ENCODE peak calls at places on chromosomes 11 and 22, in nine cellular contexts. V is CD8-positive, alpha-beta T cell; P is keratinocyte; H is thoracic aorta; F is AG04450; J is neural progenitor cell; K is GM23338; I is mammary epithelial cell; M is heart right ventricle. Q is an unnamed sample.

GRCh38 chr11:61860054-61860903 is 31.1 kb downstream of the FADS3 start:
- DNase-seq in V (no peak), H (no peak), I (no peak), K (no peak), F (no peak), M (peak), P (peak), J (no peak), Q (no peak)

GRCh38 chr11:103397369-103397768 is 288.1 kb downstream of the DYNC2H1 start:
- DNase-seq in H (no peak), I (no peak), K (no peak), P (no peak), J (no peak), F (peak), V (no peak), M (no peak), Q (peak)

GRCh38 chr11:82682003-82682751 is 51.5 kb downstream of the FAM181B start:
- DNase-seq in P (peak), K (peak), V (no peak), M (no peak), F (peak), J (peak), I (peak), H (no peak), Q (peak)

GRCh38 chr11:74090701-74091100 is 80.1 kb downstream of the C2CD3 start:
- DNase-seq in I (no peak), H (no peak), F (no peak), V (no peak), P (no peak), J (peak), M (no peak), K (no peak), Q (no peak)

GRCh38 chr11:2803186-2804057 is 82.2 kb downstream of the CDKN1C start:
- DNase-seq in I (peak), M (peak), V (no peak), F (no peak), K (no peak), P (peak), H (no peak), J (no peak), Q (no peak)

GRCh38 chr22:35630387-35630793 is 13.3 kb upstream of the MB start:
- DNase-seq in H (no peak), J (peak), V (no peak), P (peak), K (peak), F (peak), I (peak), M (no peak), Q (peak)

GRCh38 chr11:102599642-102600261 is 25.4 kb downstream of the MMP20 start:
- DNase-seq in M (no peak), V (no peak), J (no peak), P (peak), I (peak), F (peak), H (no peak), K (no peak), Q (peak)

GRCh38 chr22:49966716-49967332 is 6.3 kb downstream of the PIM3 start:
- DNase-seq in J (peak), V (peak), H (peak), I (no peak), F (no peak), K (no peak), M (peak), P (no peak), Q (peak)

GRCh38 chr11:21785351-21785750 is 407.5 kb upstream of the ANO5 start:
- DNase-seq in F (no peak), K (no peak), V (no peak), J (no peak), M (no peak), H (no peak), I (no peak), P (no peak), Q (no peak)

GRCh38 chr11:44950036-44950624 is 553 bp downstream of the TP53I11 start:
- DNase-seq in I (no peak), F (no peak), J (peak), V (peak), K (no peak), P (no peak), M (peak), H (no peak), Q (no peak)

GRCh38 chr11:46238078-46238966 is 39.1 kb upstream of the CREB3L1 start:
- DNase-seq in V (peak), K (peak), M (peak), P (no peak), F (no peak), I (peak), H (no peak), J (peak), Q (peak)

GRCh38 chr11:79244805-79245197 is 196.0 kb downstream of the TENM4 start:
- DNase-seq in H (no peak), K (no peak), P (no peak), J (no peak), F (no peak), I (no peak), V (no peak), M (no peak), Q (no peak)

GRCh38 chr11:118009821-118010737 is 23.9 kb downstream of the IL10RA start:
- DNase-seq in F (no peak), K (no peak), P (no peak), M (no peak), H (no peak), J (no peak), I (no peak), V (no peak), Q (no peak)

GRCh38 chr11:8790964-8791363 is 108.4 kb downstream of the RPL27A start:
- DNase-seq in H (no peak), K (no peak), F (no peak), V (no peak), M (no peak), I (no peak), J (no peak), P (no peak), Q (no peak)

GRCh38 chr22:33781396-33781795 is 138.9 kb downstream of the LARGE1 start:
- DNase-seq in K (no peak), F (peak), V (no peak), H (no peak), P (no peak), M (no peak), I (no peak), J (no peak), Q (peak)

GRCh38 chr11:69848196-69848595 is 29.0 kb upstream of the FGF3 start:
- DNase-seq in I (peak), F (no peak), J (no peak), K (no peak), V (no peak), H (no peak), M (no peak), P (peak), Q (no peak)

GRCh38 chr22:40107244-40107643 is 70.5 kb upstream of the TNRC6B start:
- DNase-seq in H (no peak), M (no peak), K (no peak), F (no peak), V (no peak), P (no peak), J (no peak), I (no peak), Q (no peak)

GRCh38 chr22:48475661-48476345 is 1351.9 kb downstream of the BRD1 start:
- DNase-seq in F (no peak), P (no peak), M (no peak), V (no peak), I (no peak), H (no peak), J (no peak), K (no peak), Q (no peak)

GRCh38 chr22:29208879-29209623 is 3.4 kb downstream of the EMID1 start:
- DNase-seq in M (no peak), J (no peak), I (no peak), P (no peak), F (no peak), K (no peak), V (no peak), H (no peak), Q (no peak)

GRCh38 chr11:468036-468435 is 18.0 kb downstream of the PTDSS2 start:
- DNase-seq in J (no peak), F (no peak), K (no peak), H (no peak), P (no peak), I (no peak), V (no peak), M (no peak), Q (no peak)

GRCh38 chr22:25154686-25154999 is 45.0 kb upstream of the CRYBB3 start:
- DNase-seq in I (no peak), V (no peak), M (no peak), F (no peak), P (no peak), K (no peak), H (no peak), J (no peak), Q (no peak)

GRCh38 chr11:78476066-78476465 is 58.4 kb upstream of the GAB2 start:
- DNase-seq in H (no peak), V (no peak), M (no peak), F (no peak), K (no peak), I (peak), J (no peak), P (no peak), Q (no peak)

GRCh38 chr11:116796548-116796947 is 4.9 kb upstream of the APOA5 start:
- DNase-seq in K (no peak), M (no peak), F (no peak), V (no peak), H (no peak), I (no peak), P (no peak), J (no peak), Q (no peak)

GRCh38 chr22:25655536-25655935 is 86.5 kb upstream of the MYO18B start:
- DNase-seq in I (no peak), H (no peak), P (no peak), J (no peak), V (no peak), M (no peak), F (no peak), K (no peak), Q (no peak)

GRCh38 chr22:40040927-40041326 is 46.2 kb downstream of the FAM83F start:
- DNase-seq in P (no peak), K (no peak), J (no peak), M (peak), H (no peak), I (peak), V (no peak), F (no peak), Q (peak)

GRCh38 chr11:44793350-44794090 is 66.8 kb downstream of the TSPAN18 start:
- DNase-seq in H (no peak), F (no peak), J (peak), K (peak), I (no peak), V (no peak), M (no peak), P (no peak), Q (no peak)

GRCh38 chr11:31974737-31975136 is 116.1 kb upstream of the RCN1 start:
- DNase-seq in H (no peak), P (peak), F (no peak), M (no peak), J (no peak), V (no peak), I (peak), K (no peak), Q (peak)

GRCh38 chr11:31487848-31488247 is 21.6 kb downstream of the IMMP1L start:
- DNase-seq in V (no peak), K (peak), H (no peak), P (peak), J (peak), I (peak), F (peak), M (no peak), Q (peak)

GRCh38 chr11:88529426-88529825 is 191.9 kb upstream of the CTSC start:
- DNase-seq in I (no peak), F (no peak), K (no peak), P (no peak), M (no peak), V (no peak), H (no peak), J (no peak), Q (no peak)

GRCh38 chr22:44505796-44506354 is 7.8 kb upstream of the RTL6 start:
- DNase-seq in I (no peak), K (no peak), F (no peak), J (no peak), V (peak), H (no peak), M (no peak), P (no peak), Q (peak)

GRCh38 chr22:24423519-24424000 is 3.8 kb upstream of the ADORA2A start:
- DNase-seq in H (no peak), K (peak), V (peak), J (peak), I (no peak), P (no peak), M (peak), F (no peak), Q (no peak)

GRCh38 chr22:19621372-19622060 is 92.8 kb upstream of the SEPTIN5 start:
- DNase-seq in F (no peak), P (no peak), M (no peak), I (no peak), K (peak), J (peak), V (no peak), H (no peak), Q (no peak)

GRCh38 chr11:130672911-130673310 is 224.5 kb downstream of the ADAMTS15 start:
- DNase-seq in I (peak), F (no peak), M (no peak), V (no peak), H (no peak), P (no peak), J (no peak), K (no peak), Q (no peak)

GRCh38 chr11:127651175-127651887 is 650.8 kb upstream of the KIRREL3 start:
- DNase-seq in I (peak), P (no peak), J (no peak), V (no peak), M (no peak), F (peak), H (no peak), K (no peak), Q (peak)

GRCh38 chr11:34427171-34427805 is 11.4 kb upstream of the CAT start:
- DNase-seq in P (no peak), H (no peak), V (no peak), F (peak), M (no peak), K (no peak), I (peak), J (no peak), Q (peak)

GRCh38 chr22:23401111-23401909 is 178.8 kb downstream of the IGLL1 start:
- DNase-seq in F (peak), P (peak), V (no peak), H (no peak), K (no peak), I (peak), M (no peak), J (no peak), Q (peak)

GRCh38 chr11:72394456-72394855 is 39.9 kb downstream of the CLPB start:
- DNase-seq in P (no peak), F (no peak), M (no peak), V (no peak), K (no peak), J (no peak), I (no peak), H (no peak), Q (no peak)

GRCh38 chr22:45911601-45912271 is 65.2 kb downstream of the WNT7B start:
- DNase-seq in H (no peak), I (peak), F (no peak), M (peak), K (no peak), J (no peak), P (peak), V (no peak), Q (peak)

GRCh38 chr11:114154271-114155047 is 94.9 kb downstream of the ZBTB16 start:
- DNase-seq in P (no peak), V (no peak), M (no peak), I (peak), K (no peak), H (no peak), F (no peak), J (no peak), Q (peak)
- H3K4me3 ChIP-seq in P (no peak), V (no peak), M (no peak), I (no peak), K (no peak), H (no peak), F (no peak), J (no peak), Q (no peak)

GRCh38 chr11:133830931-133831907 is 14.1 kb downstream of the SPATA19 start:
- DNase-seq in F (no peak), I (no peak), J (peak), H (no peak), P (no peak), V (peak), M (no peak), K (peak), Q (no peak)
- TF ChIP-seq CTCF in F (no peak), I (peak), J (peak), H (no peak), P (no peak), V (no peak), M (peak), K (peak), Q (no peak)

GRCh38 chr22:22171357-22172218 is 73.0 kb upstream of the VPREB1 start:
- DNase-seq in M (no peak), V (no peak), I (peak), J (peak), H (no peak), F (no peak), K (peak), P (no peak), Q (peak)

GRCh38 chr22:22168941-22169867 is 75.4 kb upstream of the VPREB1 start:
- DNase-seq in K (no peak), H (no peak), I (no peak), V (no peak), F (no peak), J (no peak), M (no peak), P (no peak), Q (no peak)

GRCh38 chr22:22167791-22168189 is 76.8 kb upstream of the VPREB1 start:
- DNase-seq in I (no peak), H (no peak), V (no peak), J (no peak), F (no peak), K (no peak), P (no peak), M (no peak), Q (no peak)

GRCh38 chr22:22168190-22168940 is 76.2 kb upstream of the VPREB1 start:
- DNase-seq in P (peak), V (no peak), I (peak), F (peak), H (no peak), M (no peak), J (peak), K (peak), Q (peak)

DNA sequence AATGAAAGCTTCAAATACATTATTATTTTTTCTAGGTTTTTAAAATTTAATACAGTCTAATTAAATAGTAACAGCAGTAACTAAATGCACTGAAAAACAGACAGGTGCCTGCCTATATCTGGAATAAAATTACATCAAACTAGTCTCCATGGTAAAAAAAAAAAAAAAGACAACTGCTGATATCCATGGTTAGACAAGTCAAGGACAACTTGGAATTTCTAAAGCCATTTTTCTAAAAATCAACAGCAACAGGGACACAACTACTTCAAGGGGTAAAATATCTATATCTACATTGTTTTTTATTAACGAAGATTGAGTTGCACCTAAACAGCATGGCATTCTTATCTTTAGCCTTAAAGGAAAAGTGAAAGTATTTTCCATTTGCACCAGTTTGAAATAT is 74.7 kb upstream of the VPREB1 start:
- DNase-seq in P (no peak), H (no peak), M (no peak), F (no peak), I (no peak), V (no peak), J (no peak), K (no peak), Q (no peak)
- H3K4me3 ChIP-seq in P (no peak), H (no peak), M (no peak), F (no peak), I (no peak), V (no peak), J (no peak), K (no peak), Q (no peak)

GRCh38 chr11:47848636-47849155 is 546 bp upstream of the NUP160 start:
- DNase-seq in I (no peak), P (no peak), H (no peak), F (no peak), K (no peak), V (no peak), M (no peak), J (no peak), Q (no peak)
- TF ChIP-seq CTCF in I (no peak), P (no peak), H (no peak), F (no peak), K (peak), V (no peak), M (no peak), J (peak), Q (no peak)

DNA sequence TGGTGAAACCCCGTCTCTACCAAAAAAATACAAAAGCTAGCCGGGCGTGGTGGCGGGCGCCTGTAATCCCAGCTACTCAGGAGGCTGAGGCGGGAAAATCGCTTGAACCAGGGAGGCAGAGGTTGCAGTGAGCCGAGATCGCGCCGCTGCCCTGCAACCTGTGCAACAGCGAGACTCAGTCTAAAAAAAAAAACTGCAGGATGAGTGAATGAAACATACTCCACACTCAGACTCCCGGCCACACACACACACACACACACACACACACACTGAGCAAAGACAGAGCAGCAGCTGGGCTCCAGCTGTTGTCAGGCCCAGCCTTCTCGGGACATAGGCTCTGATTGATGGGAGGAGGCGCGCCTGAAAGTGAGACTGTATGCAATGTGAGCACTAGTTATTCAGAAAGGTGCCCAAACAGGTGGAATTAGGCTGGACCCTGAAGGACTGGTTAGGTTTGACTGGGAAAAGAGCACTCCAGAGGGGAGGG is 1.5 kb upstream of the PLEKHA7 start:
- DNase-seq in K (no peak), F (peak), H (no peak), J (no peak), I (no peak), P (no peak), V (no peak), M (no peak), Q (peak)
- H3K4me3 ChIP-seq in K (peak), F (no peak), H (no peak), J (peak), I (no peak), P (no peak), V (no peak), M (no peak), Q (no peak)

GRCh38 chr11:75271730-75272129 is 31.2 kb downstream of the TPBGL start:
- DNase-seq in I (no peak), J (no peak), V (peak), P (no peak), H (no peak), F (no peak), M (no peak), K (no peak), Q (no peak)

GRCh38 chr11:75269367-75269660 is 28.7 kb downstream of the TPBGL start:
- DNase-seq in P (no peak), I (no peak), M (no peak), F (no peak), K (no peak), J (no peak), H (no peak), V (no peak), Q (no peak)

GRCh38 chr11:75269896-75270295 is 29.3 kb downstream of the TPBGL start:
- DNase-seq in F (no peak), K (no peak), V (no peak), I (no peak), P (no peak), M (no peak), H (no peak), J (no peak), Q (no peak)

GRCh38 chr11:75272391-75272790 is 31.8 kb downstream of the TPBGL start:
- DNase-seq in P (no peak), F (no peak), H (no peak), J (no peak), I (no peak), M (no peak), K (no peak), V (peak), Q (no peak)

GRCh38 chr11:75270896-75271415 is 30.4 kb downstream of the TPBGL start:
- DNase-seq in K (peak), I (no peak), V (no peak), M (no peak), F (no peak), H (no peak), J (peak), P (no peak), Q (peak)
- TF ChIP-seq CTCF in K (peak), I (peak), V (peak), M (peak), F (peak), H (no peak), J (peak), P (peak), Q (peak)

GRCh38 chr11:64224151-64224890 is 1.7 kb downstream of the TRPT1 start:
- DNase-seq in J (no peak), P (no peak), V (no peak), F (no peak), I (peak), M (no peak), K (no peak), H (no peak), Q (no peak)
- H3K4me3 ChIP-seq in J (no peak), P (no peak), V (no peak), F (no peak), I (no peak), M (peak), K (no peak), H (no peak), Q (no peak)

DNA sequence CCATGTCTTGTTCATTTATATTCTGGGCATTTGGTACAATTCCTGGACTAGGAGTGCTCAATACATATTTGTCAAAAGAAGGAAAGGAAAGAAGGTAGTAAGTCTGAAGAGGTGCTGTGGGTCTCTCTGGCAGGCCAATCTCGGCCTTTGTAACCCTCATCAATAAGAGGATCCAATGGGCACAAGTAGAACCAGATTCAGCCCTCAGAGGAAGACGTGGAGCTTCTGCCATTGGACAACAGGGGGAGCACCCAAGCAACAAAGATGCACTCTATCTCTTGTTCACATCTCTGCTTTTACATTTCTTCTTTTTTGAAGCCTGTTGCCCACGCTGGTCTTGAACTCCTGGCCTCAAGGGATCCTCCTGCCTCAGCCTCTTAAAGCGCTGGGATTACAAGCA is 2.2 kb upstream of the VPS11 start:
- DNase-seq in V (peak), P (no peak), F (no peak), J (peak), M (no peak), I (no peak), H (no peak), K (peak), Q (peak)
- TF ChIP-seq CTCF in V (peak), P (peak), F (peak), J (peak), M (peak), I (peak), H (no peak), K (peak), Q (peak)

Q was measured in AG10803.